ENCODE peak calls at places on chromosomes 16 and 17, in five cellular contexts. One of them, this sample, is unnamed.

GRCh38 chr17:31695456-31696090 is 163.5 kb downstream of the COPRS start:
- DNase-seq in neuronal stem cell: no peak
- DNase-seq in activated effector memory CD4-positive, alpha-beta T cell treated with Interleukin-2 at 50 U/mL for 16 hours: no peak
- DNase-seq in CD4-positive, CD25-positive, alpha-beta regulatory T cell: no peak
- DNase-seq in GM19239: no peak
- DNase-seq in this sample: no peak

GRCh38 chr16:22816475-22816874 is 2.5 kb downstream of the HS3ST2 start:
- DNase-seq in neuronal stem cell: no peak
- DNase-seq in activated effector memory CD4-positive, alpha-beta T cell treated with Interleukin-2 at 50 U/mL for 16 hours: no peak
- DNase-seq in CD4-positive, CD25-positive, alpha-beta regulatory T cell: no peak
- DNase-seq in GM19239: no peak
- DNase-seq in this sample: no peak

GRCh38 chr17:50363217-50364060 is 9.5 kb downstream of the MRPL27 start:
- DNase-seq in neuronal stem cell: peak
- DNase-seq in activated effector memory CD4-positive, alpha-beta T cell treated with Interleukin-2 at 50 U/mL for 16 hours: no peak
- DNase-seq in CD4-positive, CD25-positive, alpha-beta regulatory T cell: no peak
- DNase-seq in GM19239: no peak
- DNase-seq in this sample: no peak

GRCh38 chr16:19822534-19822933 is 62.1 kb downstream of the GPRC5B start:
- DNase-seq in neuronal stem cell: no peak
- DNase-seq in activated effector memory CD4-positive, alpha-beta T cell treated with Interleukin-2 at 50 U/mL for 16 hours: no peak
- DNase-seq in CD4-positive, CD25-positive, alpha-beta regulatory T cell: no peak
- DNase-seq in GM19239: no peak
- DNase-seq in this sample: no peak

GRCh38 chr16:83728518-83728917 is 79.3 kb upstream of the HSBP1 start:
- DNase-seq in neuronal stem cell: no peak
- DNase-seq in activated effector memory CD4-positive, alpha-beta T cell treated with Interleukin-2 at 50 U/mL for 16 hours: no peak
- DNase-seq in CD4-positive, CD25-positive, alpha-beta regulatory T cell: no peak
- DNase-seq in GM19239: no peak
- DNase-seq in this sample: no peak

GRCh38 chr17:81153340-81153803 is 11.9 kb upstream of the PVALEF start:
- DNase-seq in neuronal stem cell: no peak
- DNase-seq in activated effector memory CD4-positive, alpha-beta T cell treated with Interleukin-2 at 50 U/mL for 16 hours: no peak
- DNase-seq in CD4-positive, CD25-positive, alpha-beta regulatory T cell: no peak
- DNase-seq in GM19239: no peak
- DNase-seq in this sample: no peak

GRCh38 chr16:14302399-14303181 is 231.5 kb downstream of the MRTFB start:
- DNase-seq in neuronal stem cell: no peak
- DNase-seq in activated effector memory CD4-positive, alpha-beta T cell treated with Interleukin-2 at 50 U/mL for 16 hours: no peak
- DNase-seq in CD4-positive, CD25-positive, alpha-beta regulatory T cell: no peak
- DNase-seq in GM19239: peak
- DNase-seq in this sample: no peak

GRCh38 chr16:13083687-13084086 is 182.3 kb downstream of the SHISA9 start:
- DNase-seq in neuronal stem cell: no peak
- DNase-seq in activated effector memory CD4-positive, alpha-beta T cell treated with Interleukin-2 at 50 U/mL for 16 hours: no peak
- DNase-seq in CD4-positive, CD25-positive, alpha-beta regulatory T cell: no peak
- DNase-seq in GM19239: no peak
- DNase-seq in this sample: no peak

GRCh38 chr16:77993586-77993985 is 28.8 kb upstream of the CLEC3A start:
- DNase-seq in neuronal stem cell: no peak
- DNase-seq in activated effector memory CD4-positive, alpha-beta T cell treated with Interleukin-2 at 50 U/mL for 16 hours: no peak
- DNase-seq in CD4-positive, CD25-positive, alpha-beta regulatory T cell: no peak
- DNase-seq in GM19239: no peak
- DNase-seq in this sample: no peak

GRCh38 chr16:78503501-78504110 is 404.2 kb downstream of the WWOX start:
- DNase-seq in neuronal stem cell: peak
- DNase-seq in activated effector memory CD4-positive, alpha-beta T cell treated with Interleukin-2 at 50 U/mL for 16 hours: no peak
- DNase-seq in CD4-positive, CD25-positive, alpha-beta regulatory T cell: peak
- DNase-seq in GM19239: peak
- DNase-seq in this sample: peak

GRCh38 chr17:21537302-21537701 is 155.0 kb upstream of the KCNJ18 start:
- DNase-seq in neuronal stem cell: no peak
- DNase-seq in activated effector memory CD4-positive, alpha-beta T cell treated with Interleukin-2 at 50 U/mL for 16 hours: no peak
- DNase-seq in CD4-positive, CD25-positive, alpha-beta regulatory T cell: no peak
- DNase-seq in GM19239: no peak
- DNase-seq in this sample: no peak

GRCh38 chr17:69878661-69879060 is 196.4 kb upstream of the KCNJ16 start:
- DNase-seq in neuronal stem cell: no peak
- DNase-seq in activated effector memory CD4-positive, alpha-beta T cell treated with Interleukin-2 at 50 U/mL for 16 hours: no peak
- DNase-seq in CD4-positive, CD25-positive, alpha-beta regulatory T cell: no peak
- DNase-seq in GM19239: no peak
- DNase-seq in this sample: no peak

GRCh38 chr17:17682293-17682736 is 1.1 kb downstream of the RAI1 start:
- DNase-seq in neuronal stem cell: no peak
- DNase-seq in activated effector memory CD4-positive, alpha-beta T cell treated with Interleukin-2 at 50 U/mL for 16 hours: peak
- DNase-seq in CD4-positive, CD25-positive, alpha-beta regulatory T cell: peak
- DNase-seq in GM19239: peak
- DNase-seq in this sample: no peak

GRCh38 chr16:55499951-55500350 is 8.9 kb upstream of the LPCAT2 start:
- DNase-seq in neuronal stem cell: no peak
- DNase-seq in activated effector memory CD4-positive, alpha-beta T cell treated with Interleukin-2 at 50 U/mL for 16 hours: no peak
- DNase-seq in CD4-positive, CD25-positive, alpha-beta regulatory T cell: peak
- DNase-seq in GM19239: no peak
- DNase-seq in this sample: no peak

GRCh38 chr16:71830359-71830758 is 15.4 kb upstream of the ATXN1L start:
- DNase-seq in neuronal stem cell: no peak
- DNase-seq in activated effector memory CD4-positive, alpha-beta T cell treated with Interleukin-2 at 50 U/mL for 16 hours: no peak
- DNase-seq in CD4-positive, CD25-positive, alpha-beta regulatory T cell: no peak
- DNase-seq in GM19239: no peak
- DNase-seq in this sample: no peak

GRCh38 chr16:57685633-57686032 is 9.0 kb upstream of the DRC7 start:
- DNase-seq in neuronal stem cell: no peak
- DNase-seq in activated effector memory CD4-positive, alpha-beta T cell treated with Interleukin-2 at 50 U/mL for 16 hours: no peak
- DNase-seq in CD4-positive, CD25-positive, alpha-beta regulatory T cell: no peak
- DNase-seq in GM19239: no peak
- DNase-seq in this sample: no peak

GRCh38 chr16:47921535-47921934 is 234.3 kb downstream of the ABCC12 start:
- DNase-seq in neuronal stem cell: no peak
- DNase-seq in activated effector memory CD4-positive, alpha-beta T cell treated with Interleukin-2 at 50 U/mL for 16 hours: no peak
- DNase-seq in CD4-positive, CD25-positive, alpha-beta regulatory T cell: no peak
- DNase-seq in GM19239: no peak
- DNase-seq in this sample: no peak

GRCh38 chr16:25690563-25691143 is 1.1 kb upstream of the HS3ST4 start:
- DNase-seq in neuronal stem cell: no peak
- DNase-seq in activated effector memory CD4-positive, alpha-beta T cell treated with Interleukin-2 at 50 U/mL for 16 hours: no peak
- DNase-seq in CD4-positive, CD25-positive, alpha-beta regulatory T cell: no peak
- DNase-seq in GM19239: no peak
- DNase-seq in this sample: no peak

GRCh38 chr16:24552705-24553104 is 13.3 kb downstream of the RBBP6 start:
- DNase-seq in neuronal stem cell: no peak
- DNase-seq in activated effector memory CD4-positive, alpha-beta T cell treated with Interleukin-2 at 50 U/mL for 16 hours: no peak
- DNase-seq in CD4-positive, CD25-positive, alpha-beta regulatory T cell: no peak
- DNase-seq in GM19239: no peak
- DNase-seq in this sample: no peak

GRCh38 chr17:21362331-21362931 is 13.7 kb upstream of the KCNJ12 start:
- DNase-seq in neuronal stem cell: no peak
- DNase-seq in activated effector memory CD4-positive, alpha-beta T cell treated with Interleukin-2 at 50 U/mL for 16 hours: no peak
- DNase-seq in CD4-positive, CD25-positive, alpha-beta regulatory T cell: no peak
- DNase-seq in GM19239: no peak
- DNase-seq in this sample: no peak

GRCh38 chr16:75252049-75252864 is 833 bp upstream of the BCAR1 start:
- DNase-seq in neuronal stem cell: no peak
- DNase-seq in activated effector memory CD4-positive, alpha-beta T cell treated with Interleukin-2 at 50 U/mL for 16 hours: no peak
- DNase-seq in CD4-positive, CD25-positive, alpha-beta regulatory T cell: no peak
- DNase-seq in GM19239: no peak
- DNase-seq in this sample: no peak

GRCh38 chr17:8041249-8041928 is 2.5 kb downstream of the ALOX15B start:
- DNase-seq in neuronal stem cell: peak
- DNase-seq in activated effector memory CD4-positive, alpha-beta T cell treated with Interleukin-2 at 50 U/mL for 16 hours: no peak
- DNase-seq in CD4-positive, CD25-positive, alpha-beta regulatory T cell: peak
- DNase-seq in GM19239: peak
- DNase-seq in this sample: no peak

GRCh38 chr17:79990051-79990592 is 45.5 kb downstream of the TBC1D16 start:
- DNase-seq in neuronal stem cell: no peak
- DNase-seq in activated effector memory CD4-positive, alpha-beta T cell treated with Interleukin-2 at 50 U/mL for 16 hours: no peak
- DNase-seq in CD4-positive, CD25-positive, alpha-beta regulatory T cell: no peak
- DNase-seq in GM19239: no peak
- DNase-seq in this sample: no peak

GRCh38 chr16:56343661-56344517 is 81.5 kb downstream of the AMFR start:
- DNase-seq in neuronal stem cell: no peak
- DNase-seq in activated effector memory CD4-positive, alpha-beta T cell treated with Interleukin-2 at 50 U/mL for 16 hours: no peak
- DNase-seq in CD4-positive, CD25-positive, alpha-beta regulatory T cell: no peak
- DNase-seq in GM19239: no peak
- DNase-seq in this sample: no peak

GRCh38 chr17:12727076-12727750 is 61.5 kb downstream of the MYOCD start:
- DNase-seq in neuronal stem cell: no peak
- DNase-seq in activated effector memory CD4-positive, alpha-beta T cell treated with Interleukin-2 at 50 U/mL for 16 hours: no peak
- DNase-seq in CD4-positive, CD25-positive, alpha-beta regulatory T cell: no peak
- DNase-seq in GM19239: no peak
- DNase-seq in this sample: no peak

GRCh38 chr16:12629271-12629670 is 174.4 kb downstream of the CPPED1 start:
- DNase-seq in neuronal stem cell: no peak
- DNase-seq in activated effector memory CD4-positive, alpha-beta T cell treated with Interleukin-2 at 50 U/mL for 16 hours: no peak
- DNase-seq in CD4-positive, CD25-positive, alpha-beta regulatory T cell: no peak
- DNase-seq in GM19239: no peak
- DNase-seq in this sample: no peak

GRCh38 chr17:10114931-10115535 is 83.4 kb downstream of the GAS7 start:
- DNase-seq in neuronal stem cell: no peak
- DNase-seq in activated effector memory CD4-positive, alpha-beta T cell treated with Interleukin-2 at 50 U/mL for 16 hours: peak
- DNase-seq in CD4-positive, CD25-positive, alpha-beta regulatory T cell: peak
- DNase-seq in GM19239: no peak
- DNase-seq in this sample: no peak

GRCh38 chr16:35735403-35736251 is 2276.2 kb downstream of the TP53TG3F start:
- DNase-seq in neuronal stem cell: no peak
- DNase-seq in activated effector memory CD4-positive, alpha-beta T cell treated with Interleukin-2 at 50 U/mL for 16 hours: no peak
- DNase-seq in CD4-positive, CD25-positive, alpha-beta regulatory T cell: no peak
- DNase-seq in GM19239: no peak
- DNase-seq in this sample: no peak

GRCh38 chr17:74712756-74713155 is at the start of gene CD300LF:
- DNase-seq in neuronal stem cell: no peak
- DNase-seq in activated effector memory CD4-positive, alpha-beta T cell treated with Interleukin-2 at 50 U/mL for 16 hours: no peak
- DNase-seq in CD4-positive, CD25-positive, alpha-beta regulatory T cell: no peak
- DNase-seq in GM19239: no peak
- DNase-seq in this sample: no peak

GRCh38 chr17:47253541-47254402 is at the start of gene ITGB3:
- DNase-seq in neuronal stem cell: peak
- DNase-seq in activated effector memory CD4-positive, alpha-beta T cell treated with Interleukin-2 at 50 U/mL for 16 hours: peak
- DNase-seq in CD4-positive, CD25-positive, alpha-beta regulatory T cell: peak
- DNase-seq in GM19239: peak
- DNase-seq in this sample: peak

GRCh38 chr16:85479972-85480726 is 133.0 kb upstream of the GSE1 start:
- DNase-seq in neuronal stem cell: no peak
- DNase-seq in activated effector memory CD4-positive, alpha-beta T cell treated with Interleukin-2 at 50 U/mL for 16 hours: no peak
- DNase-seq in CD4-positive, CD25-positive, alpha-beta regulatory T cell: no peak
- DNase-seq in GM19239: no peak
- DNase-seq in this sample: peak

GRCh38 chr17:75181608-75182318 is 996 bp downstream of the SUMO2 start:
- DNase-seq in neuronal stem cell: no peak
- DNase-seq in activated effector memory CD4-positive, alpha-beta T cell treated with Interleukin-2 at 50 U/mL for 16 hours: no peak
- DNase-seq in CD4-positive, CD25-positive, alpha-beta regulatory T cell: peak
- DNase-seq in GM19239: peak
- DNase-seq in this sample: no peak

This sample was measured in NCI-H2107.